ENCODE peak calls at places on chromosomes 6 and 20, in nine cellular contexts. One of them, this sample, is unnamed.

GRCh38 chr6:127897437-127897836 is 3.4 kb downstream of the THEMIS start:
- DNase-seq in fibroblast of villous mesenchyme: no peak
- DNase-seq in occipital lobe: no peak
- DNase-seq in body of pancreas: no peak
- DNase-seq in pancreas: no peak
- DNase-seq in NCI-H1092 treated with DMSO at 0.1 percent for 48 hours: no peak
- DNase-seq in HCEC 1CT: no peak
- DNase-seq in Kasumi-1: no peak
- DNase-seq in DMS 273 treated with DMSO at 0.1 percent for 48 hours: no peak
- DNase-seq in this sample: peak

GRCh38 chr20:43994486-43995100 is 79.9 kb downstream of the TOX2 start:
- DNase-seq in fibroblast of villous mesenchyme: peak
- DNase-seq in occipital lobe: no peak
- DNase-seq in body of pancreas: no peak
- DNase-seq in pancreas: no peak
- DNase-seq in NCI-H1092 treated with DMSO at 0.1 percent for 48 hours: no peak
- DNase-seq in HCEC 1CT: peak
- DNase-seq in Kasumi-1: no peak
- DNase-seq in DMS 273 treated with DMSO at 0.1 percent for 48 hours: no peak
- DNase-seq in this sample: peak

GRCh38 chr6:142805042-142805441 is 139.9 kb downstream of the HIVEP2 start:
- DNase-seq in fibroblast of villous mesenchyme: no peak
- DNase-seq in occipital lobe: no peak
- DNase-seq in body of pancreas: no peak
- DNase-seq in pancreas: no peak
- DNase-seq in NCI-H1092 treated with DMSO at 0.1 percent for 48 hours: no peak
- DNase-seq in HCEC 1CT: no peak
- DNase-seq in Kasumi-1: no peak
- DNase-seq in DMS 273 treated with DMSO at 0.1 percent for 48 hours: peak
- DNase-seq in this sample: no peak

GRCh38 chr20:24470782-24471582 is 1.6 kb downstream of the SYNDIG1 start:
- DNase-seq in fibroblast of villous mesenchyme: no peak
- DNase-seq in occipital lobe: peak
- DNase-seq in body of pancreas: no peak
- DNase-seq in pancreas: no peak
- DNase-seq in NCI-H1092 treated with DMSO at 0.1 percent for 48 hours: no peak
- DNase-seq in HCEC 1CT: no peak
- DNase-seq in Kasumi-1: no peak
- DNase-seq in DMS 273 treated with DMSO at 0.1 percent for 48 hours: no peak
- DNase-seq in this sample: no peak

GRCh38 chr6:39873439-39873838 is 60.8 kb downstream of the MOCS1 start:
- DNase-seq in fibroblast of villous mesenchyme: peak
- DNase-seq in occipital lobe: no peak
- DNase-seq in body of pancreas: no peak
- DNase-seq in pancreas: no peak
- DNase-seq in NCI-H1092 treated with DMSO at 0.1 percent for 48 hours: no peak
- DNase-seq in HCEC 1CT: no peak
- DNase-seq in Kasumi-1: no peak
- DNase-seq in DMS 273 treated with DMSO at 0.1 percent for 48 hours: no peak
- DNase-seq in this sample: no peak

GRCh38 chr20:63577317-63577894 is 3.4 kb upstream of the HELZ2 start:
- DNase-seq in fibroblast of villous mesenchyme: no peak
- DNase-seq in occipital lobe: no peak
- DNase-seq in body of pancreas: peak
- DNase-seq in pancreas: peak
- DNase-seq in NCI-H1092 treated with DMSO at 0.1 percent for 48 hours: peak
- DNase-seq in HCEC 1CT: no peak
- DNase-seq in Kasumi-1: no peak
- DNase-seq in DMS 273 treated with DMSO at 0.1 percent for 48 hours: peak
- DNase-seq in this sample: no peak

GRCh38 chr6:10412948-10413849 is 1.7 kb downstream of the TFAP2A start:
- DNase-seq in fibroblast of villous mesenchyme: no peak
- DNase-seq in occipital lobe: no peak
- DNase-seq in body of pancreas: peak
- DNase-seq in pancreas: peak
- DNase-seq in NCI-H1092 treated with DMSO at 0.1 percent for 48 hours: no peak
- DNase-seq in HCEC 1CT: no peak
- DNase-seq in Kasumi-1: no peak
- DNase-seq in DMS 273 treated with DMSO at 0.1 percent for 48 hours: no peak
- DNase-seq in this sample: no peak

GRCh38 chr6:146200136-146200708 is 171.4 kb downstream of the GRM1 start:
- DNase-seq in fibroblast of villous mesenchyme: no peak
- DNase-seq in occipital lobe: no peak
- DNase-seq in body of pancreas: no peak
- DNase-seq in pancreas: no peak
- DNase-seq in NCI-H1092 treated with DMSO at 0.1 percent for 48 hours: peak
- DNase-seq in HCEC 1CT: no peak
- DNase-seq in Kasumi-1: no peak
- DNase-seq in DMS 273 treated with DMSO at 0.1 percent for 48 hours: no peak
- DNase-seq in this sample: peak

GRCh38 chr6:125974214-125974866 is 12.0 kb upstream of the TRMT11 start:
- DNase-seq in fibroblast of villous mesenchyme: peak
- DNase-seq in occipital lobe: no peak
- DNase-seq in body of pancreas: no peak
- DNase-seq in pancreas: no peak
- DNase-seq in NCI-H1092 treated with DMSO at 0.1 percent for 48 hours: peak
- DNase-seq in HCEC 1CT: peak
- DNase-seq in Kasumi-1: peak
- DNase-seq in DMS 273 treated with DMSO at 0.1 percent for 48 hours: no peak
- DNase-seq in this sample: peak

GRCh38 chr6:133705731-133706130 is 183.2 kb upstream of the TCF21 start:
- DNase-seq in fibroblast of villous mesenchyme: no peak
- DNase-seq in occipital lobe: no peak
- DNase-seq in body of pancreas: no peak
- DNase-seq in pancreas: no peak
- DNase-seq in NCI-H1092 treated with DMSO at 0.1 percent for 48 hours: no peak
- DNase-seq in HCEC 1CT: peak
- DNase-seq in Kasumi-1: no peak
- DNase-seq in DMS 273 treated with DMSO at 0.1 percent for 48 hours: no peak
- DNase-seq in this sample: peak

GRCh38 chr20:4813076-4813838 is 91.5 kb downstream of the PRND start:
- DNase-seq in fibroblast of villous mesenchyme: no peak
- DNase-seq in occipital lobe: no peak
- DNase-seq in body of pancreas: no peak
- DNase-seq in pancreas: no peak
- DNase-seq in NCI-H1092 treated with DMSO at 0.1 percent for 48 hours: no peak
- DNase-seq in HCEC 1CT: no peak
- DNase-seq in Kasumi-1: peak
- DNase-seq in DMS 273 treated with DMSO at 0.1 percent for 48 hours: no peak
- DNase-seq in this sample: no peak

GRCh38 chr20:38211200-38212097 is 46.4 kb upstream of the TGM2 start:
- DNase-seq in fibroblast of villous mesenchyme: no peak
- DNase-seq in occipital lobe: no peak
- DNase-seq in body of pancreas: no peak
- DNase-seq in pancreas: no peak
- DNase-seq in NCI-H1092 treated with DMSO at 0.1 percent for 48 hours: no peak
- DNase-seq in HCEC 1CT: no peak
- DNase-seq in Kasumi-1: no peak
- DNase-seq in DMS 273 treated with DMSO at 0.1 percent for 48 hours: no peak
- DNase-seq in this sample: no peak

GRCh38 chr6:37207903-37208456 is 38.0 kb downstream of the PIM1 start:
- DNase-seq in fibroblast of villous mesenchyme: peak
- DNase-seq in occipital lobe: peak
- DNase-seq in body of pancreas: peak
- DNase-seq in pancreas: peak
- DNase-seq in NCI-H1092 treated with DMSO at 0.1 percent for 48 hours: peak
- DNase-seq in HCEC 1CT: peak
- DNase-seq in Kasumi-1: peak
- DNase-seq in DMS 273 treated with DMSO at 0.1 percent for 48 hours: peak
- DNase-seq in this sample: peak